ENCODE peak calls at places on chromosomes 7 and 10, in ten cellular contexts. Y, U, Z, E, O, R, A, N, J and Q are unnamed samples.

GRCh38 chr7:7816084-7816483 is 97.7 kb upstream of the RPA3 start:
- DNase-seq in Y (no peak), U (no peak), Z (peak), E (no peak), O (no peak), R (no peak), A (no peak), N (no peak), J (no peak), Q (no peak)

GRCh38 chr7:41010418-41010817 is 692.5 kb downstream of the INHBA start:
- DNase-seq in Y (no peak), U (peak), Z (no peak), E (no peak), O (no peak), R (no peak), A (peak), N (no peak), J (no peak), Q (peak)

GRCh38 chr10:127976286-127976685 is 69.4 kb downstream of the PTPRE start:
- DNase-seq in Y (no peak), U (no peak), Z (no peak), E (no peak), O (peak), R (no peak), A (peak), N (no peak), J (no peak), Q (no peak)

GRCh38 chr7:23586159-23586558 is 11.0 kb upstream of the CCDC126 start:
- DNase-seq in Y (no peak), U (no peak), Z (no peak), E (no peak), O (no peak), R (no peak), A (no peak), N (no peak), J (no peak), Q (no peak)

GRCh38 chr7:99829520-99830160 is 1.8 kb downstream of the CYP3A43 start:
- DNase-seq in Y (no peak), U (no peak), Z (no peak), E (no peak), O (no peak), R (no peak), A (no peak), N (no peak), J (no peak), Q (no peak)

GRCh38 chr7:20083781-20084180 is 133.4 kb downstream of the MACC1 start:
- DNase-seq in Y (no peak), U (peak), Z (no peak), E (no peak), O (peak), R (no peak), A (peak), N (peak), J (no peak), Q (no peak)

GRCh38 chr10:3964516-3964915 is 179.5 kb upstream of the KLF6 start:
- DNase-seq in Y (no peak), U (no peak), Z (no peak), E (no peak), O (no peak), R (no peak), A (no peak), N (no peak), J (no peak), Q (no peak)

GRCh38 chr7:93043393-93043985 is 74.3 kb downstream of the SAMD9 start:
- DNase-seq in Y (no peak), U (no peak), Z (no peak), E (peak), O (peak), R (peak), A (peak), N (peak), J (no peak), Q (no peak)

GRCh38 chr10:98196985-98197384 is 62.5 kb downstream of the R3HCC1L start:
- DNase-seq in Y (no peak), U (no peak), Z (no peak), E (no peak), O (no peak), R (no peak), A (no peak), N (no peak), J (peak), Q (no peak)

GRCh38 chr7:121288894-121289293 is 39.9 kb upstream of the WNT16 start:
- DNase-seq in Y (no peak), U (no peak), Z (no peak), E (no peak), O (peak), R (no peak), A (peak), N (no peak), J (no peak), Q (no peak)

GRCh38 chr10:85333594-85333993 is 1005.2 kb downstream of the CCSER2 start:
- DNase-seq in Y (no peak), U (no peak), Z (no peak), E (no peak), O (no peak), R (no peak), A (no peak), N (no peak), J (no peak), Q (no peak)

GRCh38 chr7:15007507-15007906 is 105.0 kb upstream of the DGKB start:
- DNase-seq in Y (no peak), U (no peak), Z (no peak), E (no peak), O (no peak), R (no peak), A (peak), N (no peak), J (no peak), Q (no peak)

GRCh38 chr7:94049615-94050014 is 45.5 kb upstream of the BET1 start:
- DNase-seq in Y (no peak), U (no peak), Z (no peak), E (no peak), O (no peak), R (no peak), A (no peak), N (no peak), J (no peak), Q (no peak)
- H3K27ac ChIP-seq in Y (no peak), U (no peak), Z (no peak), E (no peak), O (no peak), R (no peak), A (peak), N (no peak), J (no peak), Q (no peak)

GRCh38 chr10:118108194-118109026 is 61.7 kb upstream of the RAB11FIP2 start:
- DNase-seq in Y (no peak), U (no peak), Z (no peak), E (no peak), O (peak), R (no peak), A (no peak), N (peak), J (no peak), Q (no peak)
- H3K27ac ChIP-seq in Y (no peak), U (no peak), Z (no peak), E (no peak), O (no peak), R (no peak), A (no peak), N (no peak), J (no peak), Q (no peak)

GRCh38 chr7:135923700-135924261 is 53.4 kb downstream of the MTPN start:
- DNase-seq in Y (no peak), U (no peak), Z (no peak), E (peak), O (peak), R (no peak), A (peak), N (peak), J (no peak), Q (no peak)
- H3K27ac ChIP-seq in Y (no peak), U (no peak), Z (no peak), E (peak), O (peak), R (no peak), A (peak), N (no peak), J (no peak), Q (no peak)

GRCh38 chr7:55545496-55545895 is 26.8 kb downstream of the VOPP1 start:
- DNase-seq in Y (no peak), U (no peak), Z (no peak), E (peak), O (peak), R (no peak), A (peak), N (peak), J (no peak), Q (no peak)
- H3K27ac ChIP-seq in Y (no peak), U (no peak), Z (no peak), E (peak), O (peak), R (no peak), A (no peak), N (peak), J (no peak), Q (no peak)

GRCh38 chr7:139393621-139394215 is 34.0 kb downstream of the LUC7L2 start:
- DNase-seq in Y (no peak), U (no peak), Z (no peak), E (no peak), O (peak), R (no peak), A (no peak), N (no peak), J (no peak), Q (no peak)
- H3K27ac ChIP-seq in Y (no peak), U (no peak), Z (no peak), E (no peak), O (no peak), R (no peak), A (no peak), N (no peak), J (no peak), Q (no peak)

GRCh38 chr10:89591111-89591795 is 53.8 kb downstream of the PANK1 start:
- DNase-seq in Y (no peak), U (peak), Z (no peak), E (no peak), O (peak), R (peak), A (peak), N (no peak), J (peak), Q (no peak)
- H3K27ac ChIP-seq in Y (no peak), U (peak), Z (no peak), E (no peak), O (no peak), R (peak), A (peak), N (no peak), J (no peak), Q (no peak)